ENCODE peak calls at places on chromosomes 12 and 14, in five cellular contexts. C is stimulated activated naive B cell treated with anti-CD40 and anti-IgM and Interleukin-4, amounts not matched to agents 10 μg/mL and 1 μg/mL and 100 μg/mL, for 72 hours; P is lower lobe of right lung; K is psoas muscle; T is RCC 7860. J is an unnamed sample.

GRCh38 chr12:64675795-64676194 is 65.5 kb downstream of the RASSF3 start:
- DNase-seq in C (no peak), P (no peak), K (no peak), T (peak; percentile 41), J (no peak)

GRCh38 chr12:15038137-15038536 is 65.3 kb downstream of the PDE6H start:
- DNase-seq in C (no peak), P (no peak), K (no peak), T (no peak), J (no peak)

GRCh38 chr12:8687846-8688601 is 9.8 kb upstream of the RIMKLB start:
- DNase-seq in C (no peak), P (no peak), K (peak; percentile 32), T (peak; percentile 26), J (no peak)

GRCh38 chr12:93634416-93634815 is 42.8 kb upstream of the CRADD start:
- DNase-seq in C (no peak), P (no peak), K (no peak), T (no peak), J (no peak)

GRCh38 chr14:74491952-74492351 is 1.2 kb downstream of the NPC2 start:
- DNase-seq in C (peak; percentile 14), P (no peak), K (no peak), T (no peak), J (no peak)

GRCh38 chr12:50314629-50315312 is 31.5 kb upstream of the LIMA1 start:
- DNase-seq in C (no peak), P (no peak), K (no peak), T (no peak), J (no peak)

GRCh38 chr12:56836800-56837663 is 73.9 kb downstream of the HSD17B6 start:
- DNase-seq in C (no peak), P (no peak), K (no peak), T (peak; percentile 25), J (peak; percentile 71)

GRCh38 chr14:50083467-50084337 is 32.7 kb downstream of the VCPKMT start:
- DNase-seq in C (peak; percentile 64), P (no peak), K (no peak), T (no peak), J (no peak)

GRCh38 chr12:84911331-84912190 is 1.0 kb downstream of the SLC6A15 start:
- DNase-seq in C (no peak), P (no peak), K (no peak), T (no peak), J (peak; percentile 77)

GRCh38 chr14:22399776-22400175 is 189.2 kb downstream of the DAD1 start:
- DNase-seq in C (no peak), P (no peak), K (no peak), T (no peak), J (no peak)

GRCh38 chr14:56423591-56423991 is 156.0 kb upstream of the TMEM260 start:
- DNase-seq in C (no peak), P (no peak), K (no peak), T (no peak), J (no peak)

GRCh38 chr12:6891637-6892036 is 13.0 kb upstream of the LRRC23 start:
- DNase-seq in C (no peak), P (no peak), K (no peak), T (no peak), J (no peak)

GRCh38 chr14:21874167-21874566 is 200.5 kb upstream of the OR4E1 start:
- DNase-seq in C (no peak), P (no peak), K (no peak), T (no peak), J (no peak)

GRCh38 chr14:55077691-55078151 is 26.3 kb downstream of the MAPK1IP1L start:
- DNase-seq in C (no peak), P (peak; percentile 73), K (no peak), T (no peak), J (peak; percentile 95)

GRCh38 chr12:123813349-123813748 is 51.2 kb downstream of the DNAH10 start:
- DNase-seq in C (no peak), P (no peak), K (no peak), T (no peak), J (no peak)